ENCODE peak calls at places on chromosomes 6 and 20, in four cellular contexts. One of them, this sample, is unnamed. For H3K4me1, the result is how much of the 10 kb centered on the place peaks cover.

GRCh38 chr20:38242848-38243449 is 17.6 kb downstream of the KIAA1755 start:
- DNase-seq in heart right ventricle: no peak
- DNase-seq in cardiac muscle cell: no peak
- DNase-seq in lower lobe of right lung: no peak
- DNase-seq in this sample: no peak

GRCh38 chr20:23265226-23265625 is 85.4 kb upstream of the NXT1 start:
- DNase-seq in heart right ventricle: no peak
- DNase-seq in cardiac muscle cell: peak
- DNase-seq in lower lobe of right lung: no peak
- DNase-seq in this sample: no peak

GRCh38 chr6:29631860-29632731 is 887 bp downstream of the GABBR1 start:
- DNase-seq in heart right ventricle: peak
- DNase-seq in cardiac muscle cell: peak
- DNase-seq in lower lobe of right lung: peak
- DNase-seq in this sample: peak

GRCh38 chr6:5728726-5729434 is 277.8 kb downstream of the NRN1 start:
- DNase-seq in heart right ventricle: no peak
- DNase-seq in cardiac muscle cell: peak
- DNase-seq in lower lobe of right lung: no peak
- DNase-seq in this sample: no peak

GRCh38 chr6:134005824-134006223 is 46.6 kb downstream of the SLC2A12 start:
- DNase-seq in heart right ventricle: no peak
- DNase-seq in cardiac muscle cell: no peak
- DNase-seq in lower lobe of right lung: no peak
- DNase-seq in this sample: no peak

GRCh38 chr6:142938510-142938909 is 6.5 kb downstream of the HIVEP2 start:
- DNase-seq in heart right ventricle: no peak
- DNase-seq in cardiac muscle cell: no peak
- DNase-seq in lower lobe of right lung: no peak
- DNase-seq in this sample: no peak

GRCh38 chr6:109869398-109870165 is 108.5 kb upstream of the GPR6 start:
- DNase-seq in heart right ventricle: peak
- DNase-seq in cardiac muscle cell: peak
- DNase-seq in lower lobe of right lung: no peak
- DNase-seq in this sample: no peak

GRCh38 chr20:41408986-41409385 is 42.4 kb upstream of the EMILIN3 start:
- DNase-seq in heart right ventricle: no peak
- DNase-seq in cardiac muscle cell: no peak
- DNase-seq in lower lobe of right lung: no peak
- DNase-seq in this sample: no peak

GRCh38 chr20:20373046-20373706 is 5.3 kb downstream of the INSM1 start:
- DNase-seq in heart right ventricle: no peak
- DNase-seq in cardiac muscle cell: peak
- DNase-seq in lower lobe of right lung: no peak
- DNase-seq in this sample: no peak

GRCh38 chr6:49464691-49465090 is 1.5 kb downstream of the CENPQ start:
- DNase-seq in heart right ventricle: no peak
- DNase-seq in cardiac muscle cell: no peak
- DNase-seq in lower lobe of right lung: no peak
- DNase-seq in this sample: no peak

GRCh38 chr6:11410539-11411307 is 126.8 kb upstream of the TMEM170B start:
- DNase-seq in heart right ventricle: no peak
- DNase-seq in cardiac muscle cell: no peak
- DNase-seq in lower lobe of right lung: no peak
- DNase-seq in this sample: no peak

GRCh38 chr6:3409699-3410384 is 47.0 kb downstream of the SLC22A23 start:
- DNase-seq in heart right ventricle: no peak
- DNase-seq in cardiac muscle cell: no peak
- DNase-seq in lower lobe of right lung: peak
- DNase-seq in this sample: peak

GRCh38 chr6:76275746-76276145 is 203.3 kb upstream of the IMPG1 start:
- DNase-seq in heart right ventricle: no peak
- DNase-seq in cardiac muscle cell: no peak
- DNase-seq in lower lobe of right lung: no peak
- DNase-seq in this sample: no peak

GRCh38 chr6:136669299-136669699 is 119.1 kb upstream of the MAP7 start:
- DNase-seq in heart right ventricle: no peak
- DNase-seq in cardiac muscle cell: peak
- DNase-seq in lower lobe of right lung: no peak
- DNase-seq in this sample: no peak

GRCh38 chr6:5851261-5851757 is 155.4 kb downstream of the NRN1 start:
- DNase-seq in heart right ventricle: peak
- DNase-seq in cardiac muscle cell: peak
- DNase-seq in lower lobe of right lung: peak
- DNase-seq in this sample: peak

GRCh38 chr6:68911334-68911733 is 276.3 kb downstream of the ADGRB3 start:
- DNase-seq in heart right ventricle: no peak
- DNase-seq in cardiac muscle cell: no peak
- DNase-seq in lower lobe of right lung: no peak
- DNase-seq in this sample: no peak

GRCh38 chr20:53070714-53071392 is 98.7 kb downstream of the TSHZ2 start:
- DNase-seq in heart right ventricle: no peak
- DNase-seq in cardiac muscle cell: no peak
- DNase-seq in lower lobe of right lung: no peak
- DNase-seq in this sample: no peak

GRCh38 chr20:63006611-63007471 is at the start of gene BHLHE23:
- DNase-seq in heart right ventricle: no peak
- DNase-seq in cardiac muscle cell: peak
- DNase-seq in lower lobe of right lung: no peak
- DNase-seq in this sample: no peak

GRCh38 chr6:135962731-135963130 is 111.2 kb downstream of the PDE7B start:
- DNase-seq in heart right ventricle: no peak
- DNase-seq in cardiac muscle cell: peak
- DNase-seq in lower lobe of right lung: no peak
- DNase-seq in this sample: no peak

DNA sequence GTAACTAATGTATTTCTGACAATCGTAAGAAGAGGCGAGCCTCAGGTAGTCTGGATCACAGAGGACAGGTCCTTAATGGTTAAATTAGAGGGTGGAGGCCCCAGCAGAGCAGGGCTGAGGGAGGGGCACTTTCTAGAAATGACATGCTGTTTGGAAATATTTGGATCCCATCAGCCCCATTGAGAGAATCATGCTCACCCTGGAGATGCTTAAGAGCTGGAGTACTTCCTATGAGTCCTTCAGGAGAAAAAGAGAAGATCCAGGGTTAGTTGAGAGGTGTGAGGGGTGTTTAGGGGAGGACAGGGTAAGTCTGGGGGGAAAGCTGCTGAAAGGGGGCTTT is 123.0 kb downstream of the TCP11 start:
- DNase-seq in heart right ventricle: no peak
- DNase-seq in cardiac muscle cell: no peak
- DNase-seq in lower lobe of right lung: no peak
- DNase-seq in this sample: no peak
- H3K4me3 ChIP-seq in heart right ventricle: peak
- H3K4me3 ChIP-seq in cardiac muscle cell: no peak
- H3K4me3 ChIP-seq in lower lobe of right lung: peak
- H3K4me3 ChIP-seq in this sample: no peak

GRCh38 chr20:52056203-52057062 is 135.1 kb downstream of the ZFP64 start:
- DNase-seq in heart right ventricle: no peak
- DNase-seq in cardiac muscle cell: peak
- DNase-seq in lower lobe of right lung: no peak
- DNase-seq in this sample: no peak

GRCh38 chr20:52064936-52065335 is 126.6 kb downstream of the ZFP64 start:
- DNase-seq in heart right ventricle: no peak
- DNase-seq in cardiac muscle cell: no peak
- DNase-seq in lower lobe of right lung: no peak
- DNase-seq in this sample: no peak

GRCh38 chr20:52062452-52063209 is 128.9 kb downstream of the ZFP64 start:
- DNase-seq in heart right ventricle: no peak
- DNase-seq in cardiac muscle cell: no peak
- DNase-seq in lower lobe of right lung: no peak
- DNase-seq in this sample: no peak

DNA sequence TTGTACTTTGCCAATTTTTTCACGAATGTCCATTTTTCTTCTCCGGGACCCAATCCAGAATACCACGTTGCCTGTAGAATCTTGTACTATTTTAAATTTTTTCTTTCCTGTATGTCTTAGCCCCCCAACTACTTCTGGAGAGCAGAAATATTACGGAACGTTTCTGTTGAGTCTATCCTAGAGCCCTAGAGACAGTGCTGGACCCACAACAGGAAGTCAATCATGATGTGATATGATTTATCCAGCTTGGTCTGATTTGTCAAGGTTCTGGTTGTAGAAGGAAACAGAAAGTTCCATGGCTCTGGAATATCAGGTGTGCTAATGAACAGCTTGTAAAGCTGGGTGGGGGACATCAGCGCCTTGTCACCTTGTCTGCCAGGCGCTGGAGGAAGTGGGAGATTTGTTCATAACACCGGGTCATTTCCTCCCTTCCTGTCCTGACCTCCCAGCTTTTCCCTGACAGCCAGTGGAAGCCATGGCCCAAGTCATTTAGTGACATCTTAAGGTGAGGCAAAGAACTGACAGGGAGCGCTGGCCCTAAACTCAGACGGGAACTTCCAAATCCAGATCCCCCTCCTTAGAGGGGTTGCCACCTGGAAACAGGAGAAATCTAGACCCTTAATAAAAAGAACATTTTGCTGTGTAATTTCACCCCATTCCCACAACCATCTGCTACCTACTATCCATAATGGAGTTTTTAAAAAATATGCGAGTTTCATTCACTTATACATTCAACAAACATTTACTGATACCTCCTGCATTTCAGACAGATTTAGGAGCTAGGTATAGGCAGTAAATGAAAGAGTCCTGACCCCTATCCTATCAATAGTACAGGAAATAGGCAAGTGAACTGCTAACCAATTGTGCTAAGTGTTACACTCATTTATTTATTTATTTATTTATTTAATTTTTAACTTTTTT is 130.5 kb downstream of the ZFP64 start:
- DNase-seq in heart right ventricle: no peak
- DNase-seq in cardiac muscle cell: peak
- DNase-seq in lower lobe of right lung: no peak
- DNase-seq in this sample: no peak
- TF ChIP-seq CTCF in heart right ventricle: peak
- TF ChIP-seq CTCF in cardiac muscle cell: peak
- TF ChIP-seq CTCF in lower lobe of right lung: peak
- TF ChIP-seq CTCF in this sample: no peak

GRCh38 chr20:3672864-3673550 is 8.8 kb downstream of the ADAM33 start:
- DNase-seq in heart right ventricle: no peak
- DNase-seq in cardiac muscle cell: no peak
- DNase-seq in lower lobe of right lung: peak
- DNase-seq in this sample: no peak

GRCh38 chr20:3671986-3672863 is 9.0 kb upstream of the GFRA4 start:
- DNase-seq in heart right ventricle: no peak
- DNase-seq in cardiac muscle cell: no peak
- DNase-seq in lower lobe of right lung: peak
- DNase-seq in this sample: no peak

GRCh38 chr20:3673551-3674070 is 8.2 kb downstream of the ADAM33 start:
- DNase-seq in heart right ventricle: no peak
- DNase-seq in cardiac muscle cell: no peak
- DNase-seq in lower lobe of right lung: no peak
- DNase-seq in this sample: no peak

GRCh38 chr20:3674995-3675900 is 6.6 kb downstream of the ADAM33 start:
- DNase-seq in heart right ventricle: no peak
- DNase-seq in cardiac muscle cell: no peak
- DNase-seq in lower lobe of right lung: no peak
- DNase-seq in this sample: no peak

GRCh38 chr20:3674447-3674846 is 7.4 kb downstream of the ADAM33 start:
- DNase-seq in heart right ventricle: no peak
- DNase-seq in cardiac muscle cell: no peak
- DNase-seq in lower lobe of right lung: no peak
- DNase-seq in this sample: no peak
- H3K4me1 ChIP-seq in heart right ventricle: under half
- H3K4me1 ChIP-seq in cardiac muscle cell: under half
- H3K4me1 ChIP-seq in lower lobe of right lung: under half
- H3K4me1 ChIP-seq in this sample: under half

GRCh38 chr6:150336299-150336698 is 32.5 kb upstream of the IYD start:
- DNase-seq in heart right ventricle: no peak
- DNase-seq in cardiac muscle cell: no peak
- DNase-seq in lower lobe of right lung: no peak
- DNase-seq in this sample: peak
- H3K4me3 ChIP-seq in heart right ventricle: no peak
- H3K4me3 ChIP-seq in cardiac muscle cell: no peak
- H3K4me3 ChIP-seq in lower lobe of right lung: no peak
- H3K4me3 ChIP-seq in this sample: no peak

DNA sequence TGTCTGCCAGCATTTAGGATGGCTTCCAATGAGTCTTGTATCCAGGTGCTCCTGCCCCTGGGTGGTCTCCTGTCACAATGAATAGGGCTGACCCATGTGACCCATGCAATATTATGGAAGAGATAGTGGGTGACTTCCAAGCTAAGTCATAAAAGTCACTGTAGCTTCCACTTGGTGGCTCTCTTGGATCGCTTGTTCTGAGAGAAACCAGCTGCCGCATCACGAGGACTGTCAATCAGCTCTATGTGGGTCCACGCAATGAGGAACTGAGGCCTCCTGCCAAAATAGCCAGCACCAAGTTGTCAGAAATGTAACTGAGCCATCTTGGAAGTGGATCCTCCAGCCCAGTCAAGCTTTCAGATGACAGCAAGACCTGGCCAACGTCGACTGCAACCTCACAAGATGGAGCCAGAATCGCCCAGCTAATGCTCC is 14.9 kb upstream of the MATN4 start:
- DNase-seq in heart right ventricle: peak
- DNase-seq in cardiac muscle cell: peak
- DNase-seq in lower lobe of right lung: peak
- DNase-seq in this sample: no peak
- TF ChIP-seq CTCF in heart right ventricle: peak
- TF ChIP-seq CTCF in cardiac muscle cell: peak
- TF ChIP-seq CTCF in lower lobe of right lung: peak
- TF ChIP-seq CTCF in this sample: no peak

GRCh38 chr6:7165736-7166296 is 58.1 kb downstream of the RREB1 start:
- DNase-seq in heart right ventricle: no peak
- DNase-seq in cardiac muscle cell: no peak
- DNase-seq in lower lobe of right lung: no peak
- DNase-seq in this sample: no peak

GRCh38 chr6:7165002-7165735 is 57.4 kb downstream of the RREB1 start:
- DNase-seq in heart right ventricle: peak
- DNase-seq in cardiac muscle cell: peak
- DNase-seq in lower lobe of right lung: no peak
- DNase-seq in this sample: no peak

GRCh38 chr6:7163661-7164071 is 55.9 kb downstream of the RREB1 start:
- DNase-seq in heart right ventricle: no peak
- DNase-seq in cardiac muscle cell: no peak
- DNase-seq in lower lobe of right lung: no peak
- DNase-seq in this sample: no peak

GRCh38 chr6:7166410-7167293 is 58.9 kb downstream of the RREB1 start:
- DNase-seq in heart right ventricle: no peak
- DNase-seq in cardiac muscle cell: peak
- DNase-seq in lower lobe of right lung: peak
- DNase-seq in this sample: no peak

GRCh38 chr6:7164536-7165001 is 56.8 kb downstream of the RREB1 start:
- DNase-seq in heart right ventricle: no peak
- DNase-seq in cardiac muscle cell: no peak
- DNase-seq in lower lobe of right lung: no peak
- DNase-seq in this sample: no peak
- H3K4me1 ChIP-seq in heart right ventricle: half or more
- H3K4me1 ChIP-seq in cardiac muscle cell: under half
- H3K4me1 ChIP-seq in lower lobe of right lung: half or more
- H3K4me1 ChIP-seq in this sample: half or more

This sample was measured in mucosa of descending colon.